ENCODE peak calls at places on chromosomes 16 and 17, in four cellular contexts. X is activated T-cell treated with anti-CD3 and anti-CD28 coated beads for 1 hour, Z is cardiac fibroblast, L is choroid plexus epithelial cell. G is an unnamed sample.

GRCh38 chr17:7475764-7476422 is 3.5 kb downstream of the ZBTB4 start:
- DNase-seq in Z (peak; percentile 37), L (no peak), X (no peak), G (no peak)

GRCh38 chr17:61349350-61349749 is 50.3 kb upstream of the TBX2 start:
- DNase-seq in L (peak; percentile 46), Z (peak; percentile 23), X (no peak), G (no peak)

GRCh38 chr17:57811633-57812280 is 38.1 kb downstream of the MRPS23 start:
- DNase-seq in Z (no peak), X (no peak), L (no peak), G (no peak)

GRCh38 chr16:55822280-55822810 is 10.6 kb downstream of the CES1 start:
- DNase-seq in Z (no peak), X (no peak), L (no peak), G (no peak)

GRCh38 chr16:89378947-89379771 is 111.2 kb downstream of the ANKRD11 start:
- DNase-seq in Z (no peak), L (no peak), X (no peak), G (no peak)

GRCh38 chr16:27169511-27170071 is 33.7 kb upstream of the KDM8 start:
- DNase-seq in Z (peak; percentile 59), X (peak; percentile 57), L (peak; percentile 93), G (no peak)

GRCh38 chr16:65235339-65236177 is 113.7 kb upstream of the CDH11 start:
- DNase-seq in L (no peak), X (no peak), Z (no peak), G (no peak)

GRCh38 chr17:77211681-77212080 is 70.9 kb downstream of the SEC14L1 start:
- DNase-seq in L (no peak), X (no peak), Z (no peak), G (no peak)

GRCh38 chr16:85402910-85403692 is 210.0 kb upstream of the GSE1 start:
- DNase-seq in Z (peak; percentile 47), X (no peak), L (peak; percentile 71), G (no peak)

GRCh38 chr17:44442806-44443205 is 53.4 kb upstream of the ITGA2B start:
- DNase-seq in L (no peak), X (no peak), Z (no peak), G (no peak)

GRCh38 chr17:56593741-56594527 is 435 bp downstream of the NOG start:
- DNase-seq in L (peak; percentile 61), X (peak; percentile 23), Z (peak; percentile 61), G (no peak)

GRCh38 chr17:47665655-47666054 is 15.9 kb downstream of the KPNB1 start:
- DNase-seq in Z (peak; percentile 71), X (no peak), L (peak; percentile 67), G (no peak)

GRCh38 chr16:84004442-84004841 is 36.4 kb downstream of the NECAB2 start:
- DNase-seq in X (no peak), Z (no peak), L (no peak), G (no peak)

GRCh38 chr16:3637371-3637923 is 17.0 kb upstream of the DNASE1 start:
- DNase-seq in X (peak; percentile 10), L (peak; percentile 49), Z (peak; percentile 9), G (no peak)

GRCh38 chr16:81277681-81278080 is 37.1 kb upstream of the GAN start:
- DNase-seq in X (no peak), Z (no peak), L (no peak), G (no peak)

GRCh38 chr16:67173808-67174705 is 3.7 kb downstream of the NOL3 start:
- DNase-seq in Z (peak; percentile 76), L (peak; percentile 80), X (peak; percentile 51), G (no peak)

GRCh38 chr16:24208710-24209109 is 47.4 kb upstream of the CACNG3 start:
- DNase-seq in Z (no peak), L (no peak), X (no peak), G (no peak)

GRCh38 chr16:1125471-1125870 is 27.4 kb upstream of the CACNA1H start:
- DNase-seq in X (no peak), Z (peak; percentile 51), L (peak; percentile 24), G (no peak)

GRCh38 chr16:87165885-87166284 is 151.3 kb downstream of the C16orf95 start:
- DNase-seq in X (no peak), Z (no peak), L (no peak), G (no peak)

GRCh38 chr17:68378202-68379149 is 78.8 kb downstream of the WIPI1 start:
- DNase-seq in X (no peak), L (peak; percentile 99), Z (peak; percentile 98), G (no peak)

GRCh38 chr17:63537991-63538692 is 12.1 kb upstream of the DCAF7 start:
- DNase-seq in Z (no peak), X (no peak), L (no peak), G (no peak)

GRCh38 chr16:2019500-2019899 is at the start of gene NPW:
- DNase-seq in L (no peak), Z (no peak), X (no peak), G (no peak)

GRCh38 chr17:66619196-66619595 is 215.7 kb upstream of the CACNG5 start:
- DNase-seq in Z (no peak), L (no peak), X (no peak), G (no peak)

GRCh38 chr16:4244254-4244812 is 2.5 kb upstream of the SRL start:
- DNase-seq in X (no peak), Z (no peak), L (peak; percentile 53), G (no peak)

GRCh38 chr17:74212262-74212912 is 984 bp upstream of the TTYH2 start:
- DNase-seq in Z (peak; percentile 39), L (no peak), X (no peak), G (no peak)

GRCh38 chr17:56292628-56293027 is 139.4 kb downstream of the ANKFN1 start:
- DNase-seq in X (no peak), Z (peak; percentile 1), L (no peak), G (no peak)

GRCh38 chr16:60645541-60645940 is 1390.7 kb downstream of the CDH8 start:
- DNase-seq in L (no peak), Z (no peak), X (no peak), G (no peak)

GRCh38 chr16:46727184-46727583 is 21.0 kb downstream of the MYLK3 start:
- DNase-seq in L (no peak), Z (no peak), X (no peak), G (no peak)

GRCh38 chr17:2241823-2242222 is 61.8 kb downstream of the SMG6 start:
- DNase-seq in Z (peak; percentile 91), L (peak; percentile 95), X (no peak), G (no peak)

GRCh38 chr17:79023886-79024771 is at the start of gene C1QTNF1:
- DNase-seq in X (no peak), Z (peak; percentile 55), L (peak; percentile 65), G (no peak)

GRCh38 chr16:24041834-24042631 is 206.2 kb downstream of the PRKCB start:
- DNase-seq in X (peak; percentile 63), Z (peak; percentile 69), L (peak; percentile 67), G (peak; percentile 38)

GRCh38 chr17:74243013-74243755 is 29.8 kb downstream of the TTYH2 start:
- DNase-seq in Z (no peak), L (no peak), X (no peak), G (no peak)

GRCh38 chr17:48551601-48552452 is 6.9 kb upstream of the HOXB2 start:
- DNase-seq in Z (no peak), X (no peak), L (no peak), G (no peak)